ENCODE peak calls at places on chromosomes 7 and 10, in seven cellular contexts. Q is fibroblast of lung, C is PC-3, T is tibial nerve, B is heart left ventricle, L is tibial artery, O is uterus. P is an unnamed sample. For H3K36me3, the result is how much of the 10 kb centered on the place peaks cover.

GRCh38 chr10:78416031-78416800 is 382.6 kb downstream of the RPS24 start:
- DNase-seq in B (no peak), O (no peak), L (no peak), Q (peak), C (peak), T (no peak), P (no peak)

GRCh38 chr10:95601116-95601719 is 40.0 kb upstream of the SORBS1 start:
- DNase-seq in T (peak), C (peak), L (peak), Q (peak), B (peak), O (peak), P (peak)

GRCh38 chr10:89342219-89342966 is 14.6 kb downstream of the IFIT3 start:
- DNase-seq in T (peak), L (peak), Q (peak), O (peak), C (no peak), B (peak), P (no peak)

GRCh38 chr7:38524786-38525185 is 106.4 kb downstream of the AMPH start:
- DNase-seq in L (no peak), T (no peak), C (no peak), B (no peak), Q (peak), O (no peak), P (no peak)

GRCh38 chr7:80017101-80017500 is 117.5 kb upstream of the GNAI1 start:
- DNase-seq in Q (no peak), C (no peak), B (no peak), L (no peak), T (no peak), O (no peak), P (no peak)

GRCh38 chr7:105691692-105692564 is 110.6 kb upstream of the EFCAB10 start:
- DNase-seq in C (peak), Q (peak), L (peak), O (peak), B (peak), T (peak), P (peak)

GRCh38 chr7:157701395-157701794 is 364.6 kb downstream of the DNAJB6 start:
- DNase-seq in L (no peak), B (no peak), O (no peak), C (no peak), T (no peak), Q (no peak), P (no peak)

GRCh38 chr10:35216303-35216905 is 89.8 kb downstream of the CREM start:
- DNase-seq in C (peak), T (peak), O (no peak), B (peak), L (peak), Q (peak), P (no peak)

GRCh38 chr7:98387136-98387535 is 13.8 kb downstream of the BAIAP2L1 start:
- DNase-seq in T (no peak), C (no peak), O (no peak), B (no peak), L (no peak), Q (no peak), P (no peak)

GRCh38 chr7:130409067-130409721 is 28.9 kb downstream of the CPA1 start:
- DNase-seq in Q (no peak), B (no peak), T (no peak), L (no peak), O (no peak), C (no peak), P (no peak)

GRCh38 chr10:118809372-118809695 is 54.6 kb upstream of the CACUL1 start:
- DNase-seq in T (no peak), C (no peak), O (no peak), Q (no peak), B (no peak), L (no peak), P (no peak)

GRCh38 chr10:53839437-53840039 is 961.5 kb downstream of the PCDH15 start:
- DNase-seq in T (no peak), O (no peak), C (peak), L (no peak), B (no peak), Q (peak), P (peak)

GRCh38 chr7:47344171-47344955 is 237.5 kb downstream of the TNS3 start:
- DNase-seq in Q (no peak), B (no peak), T (no peak), C (no peak), L (no peak), O (no peak), P (no peak)

GRCh38 chr7:38756521-38756920 is 125.3 kb upstream of the AMPH start:
- DNase-seq in T (no peak), L (no peak), Q (peak), C (peak), O (no peak), B (no peak), P (no peak)

GRCh38 chr7:5596046-5596895 is 172.6 kb upstream of the TNRC18 start:
- DNase-seq in Q (peak), B (peak), T (peak), O (peak), L (peak), C (peak), P (peak)

GRCh38 chr10:18879284-18879683 is 169.3 kb upstream of the MALRD1 start:
- DNase-seq in L (no peak), T (no peak), O (no peak), B (no peak), Q (no peak), C (no peak), P (no peak)
- H3K36me3 ChIP-seq in L (under half), T (under half), O (under half), B (under half), Q (under half), C (under half), P (under half)

DNA sequence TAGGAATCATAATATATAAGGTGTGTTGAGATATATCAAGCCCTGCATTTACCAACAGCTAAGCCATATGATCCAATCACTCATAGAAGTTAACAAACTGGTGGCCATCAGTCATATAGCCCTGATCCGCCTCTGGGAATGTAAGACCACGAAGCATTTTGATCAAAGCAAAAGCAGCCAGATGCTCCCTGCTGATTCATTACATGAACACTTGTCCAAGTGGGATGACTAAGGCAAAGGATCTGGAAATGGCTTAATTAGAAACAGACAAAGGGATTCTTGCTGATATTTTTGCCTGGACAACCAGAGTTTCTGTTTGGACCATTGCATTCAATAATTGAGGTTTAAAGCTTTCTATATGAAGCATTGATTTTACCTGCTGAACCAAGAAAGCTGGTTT is 535.5 kb downstream of the GPAM start:
- DNase-seq in L (no peak), T (no peak), C (no peak), Q (peak), O (no peak), B (no peak), P (no peak)
- H3K4me3 ChIP-seq in L (no peak), T (no peak), C (no peak), Q (no peak), O (no peak), B (no peak), P (no peak)

GRCh38 chr7:127208351-127208750 is 44.4 kb downstream of the GRM8 start:
- DNase-seq in O (no peak), C (no peak), L (no peak), Q (no peak), T (no peak), B (no peak), P (no peak)

GRCh38 chr7:127207246-127207645 is 45.5 kb downstream of the GRM8 start:
- DNase-seq in C (no peak), O (no peak), Q (no peak), L (no peak), B (no peak), T (no peak), P (no peak)

GRCh38 chr7:127207806-127208205 is 44.9 kb downstream of the GRM8 start:
- DNase-seq in Q (no peak), O (no peak), C (no peak), B (no peak), T (no peak), L (no peak), P (no peak)

GRCh38 chr7:127209886-127210285 is 42.9 kb downstream of the GRM8 start:
- DNase-seq in T (no peak), B (no peak), L (no peak), Q (no peak), C (no peak), O (no peak), P (no peak)

GRCh38 chr7:127208860-127209259 is 43.9 kb downstream of the GRM8 start:
- DNase-seq in C (no peak), L (no peak), O (no peak), B (no peak), Q (no peak), T (no peak), P (no peak)
- H3K36me3 ChIP-seq in C (under half), L (under half), O (under half), B (under half), Q (under half), T (under half), P (under half)

GRCh38 chr7:138665669-138666140 is 35.5 kb downstream of the SVOPL start:
- DNase-seq in C (no peak), L (no peak), B (no peak), T (no peak), Q (no peak), O (no peak), P (no peak)

GRCh38 chr7:138665249-138665648 is 35.9 kb downstream of the SVOPL start:
- DNase-seq in O (no peak), C (no peak), L (no peak), T (no peak), B (no peak), Q (no peak), P (no peak)

GRCh38 chr7:138662066-138663061 is 38.8 kb downstream of the SVOPL start:
- DNase-seq in T (no peak), B (no peak), C (no peak), O (no peak), Q (no peak), L (no peak), P (no peak)

GRCh38 chr7:138666385-138666784 is 34.8 kb downstream of the SVOPL start:
- DNase-seq in B (no peak), C (no peak), L (no peak), Q (peak), O (no peak), T (no peak), P (no peak)

GRCh38 chr7:138663741-138664710 is 37.1 kb downstream of the SVOPL start:
- DNase-seq in C (peak), L (no peak), T (no peak), Q (no peak), B (no peak), O (no peak), P (peak)
- H3K4me3 ChIP-seq in C (peak), L (peak), T (peak), Q (peak), B (peak), O (peak), P (no peak)

DNA sequence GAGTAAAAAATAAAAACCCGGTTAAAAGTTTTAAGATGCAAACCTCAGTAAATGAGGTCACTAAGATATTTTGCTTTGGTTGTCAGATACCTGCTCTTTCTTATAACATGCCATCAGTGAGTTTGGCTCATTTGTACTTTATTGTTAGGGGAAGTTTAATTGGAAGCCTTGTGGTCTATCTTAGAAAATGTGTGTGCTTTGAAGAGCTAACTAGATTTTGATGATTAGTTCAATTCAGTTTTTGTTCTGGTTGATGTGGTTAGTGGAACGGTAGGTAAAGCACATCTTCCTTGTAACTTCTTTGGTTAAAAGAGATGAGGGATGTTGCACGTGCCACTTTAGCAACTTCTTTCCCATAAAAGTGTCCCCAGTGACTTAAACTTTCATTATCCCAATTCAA is 353.4 kb upstream of the GALNT17 start:
- DNase-seq in Q (no peak), L (no peak), B (no peak), O (no peak), T (no peak), C (no peak), P (no peak)
- H3K36me3 ChIP-seq in Q (under half), L (half or more), B (under half), O (under half), T (half or more), C (under half), P (under half)